ENCODE peak calls at places on chromosomes 16 and 17, in six cellular contexts. S is iPS DF 6.9, R is mammary epithelial cell, F is cardiac muscle cell, G is stomach, H is A549. Y is an unnamed sample.

GRCh38 chr16:29198231-29198630 is 208.3 kb downstream of the NPIPB11 start:
- DNase-seq in S (no peak), R (no peak), F (no peak), G (no peak), H (no peak), Y (no peak)

GRCh38 chr17:51250314-51250840 is 9.5 kb downstream of the MBTD1 start:
- DNase-seq in S (no peak), R (no peak), F (no peak), G (no peak), H (no peak), Y (no peak)

GRCh38 chr16:49639739-49640388 is 216.0 kb downstream of the ZNF423 start:
- DNase-seq in S (no peak), R (no peak), F (peak; percentile 68), G (no peak), H (no peak), Y (no peak)

GRCh38 chr17:42078396-42079042 is 19.8 kb downstream of the ZNF385C start:
- DNase-seq in S (no peak), R (no peak), F (no peak), G (no peak), H (no peak), Y (no peak)

GRCh38 chr16:68388124-68388523 is 60.2 kb downstream of the SMPD3 start:
- DNase-seq in S (no peak), R (no peak), F (no peak), G (no peak), H (no peak), Y (no peak)

GRCh38 chr17:1627219-1627986 is 1.2 kb downstream of the SLC43A2 start:
- DNase-seq in S (no peak), R (no peak), F (no peak), G (no peak), H (no peak), Y (no peak)

GRCh38 chr17:18949566-18949965 is 2.4 kb upstream of the SLC5A10 start:
- DNase-seq in S (no peak), R (no peak), F (no peak), G (no peak), H (no peak), Y (no peak)

GRCh38 chr17:19346351-19347255 is 15.9 kb downstream of the B9D1 start:
- DNase-seq in S (no peak), R (peak; percentile 35), F (no peak), G (peak; percentile 61), H (peak; percentile 94), Y (no peak)

GRCh38 chr16:5056347-5056746 is 9.4 kb downstream of the C16orf89 start:
- DNase-seq in S (no peak), R (no peak), F (peak; percentile 57), G (peak; percentile 29), H (no peak), Y (no peak)

GRCh38 chr17:56292628-56293027 is 139.4 kb downstream of the ANKFN1 start:
- DNase-seq in S (no peak), R (peak; percentile 56), F (no peak), G (no peak), H (no peak), Y (no peak)

GRCh38 chr16:67482260-67482924 is 955 bp downstream of the AGRP start:
- DNase-seq in S (no peak), R (no peak), F (no peak), G (no peak), H (no peak), Y (no peak)

GRCh38 chr16:80583466-80583865 is 42.7 kb downstream of the DYNLRB2 start:
- DNase-seq in S (no peak), R (peak; percentile 24), F (no peak), G (no peak), H (no peak), Y (no peak)

GRCh38 chr17:59601130-59601529 is 18.6 kb upstream of the CLTC start:
- DNase-seq in S (no peak), R (no peak), F (no peak), G (no peak), H (no peak), Y (no peak)

GRCh38 chr17:81033535-81034167 is 1.3 kb upstream of the BAIAP2 start:
- DNase-seq in S (no peak), R (no peak), F (no peak), G (no peak), H (no peak), Y (no peak)

GRCh38 chr16:82452002-82452741 is 174.6 kb upstream of the CDH13 start:
- DNase-seq in S (no peak), R (no peak), F (no peak), G (no peak), H (no peak), Y (no peak)

GRCh38 chr16:80804451-80805383 is at the start of gene CDYL2:
- DNase-seq in S (no peak), R (no peak), F (no peak), G (peak; percentile 65), H (peak; percentile 28), Y (no peak)

GRCh38 chr16:8391219-8391757 is 199.0 kb downstream of the TMEM114 start:
- DNase-seq in S (no peak), R (no peak), F (no peak), G (no peak), H (no peak), Y (no peak)

GRCh38 chr17:65360961-65361552 is 200.4 kb downstream of the AXIN2 start:
- DNase-seq in S (no peak), R (no peak), F (no peak), G (no peak), H (no peak), Y (no peak)

GRCh38 chr16:22614271-22614947 is 103.7 kb downstream of the NPIPB5 start:
- DNase-seq in S (no peak), R (peak; percentile 99), F (no peak), G (no peak), H (no peak), Y (peak; percentile 64)

GRCh38 chr16:30941600-30942420 is 7.1 kb upstream of the ORAI3 start:
- DNase-seq in S (no peak), R (peak; percentile 67), F (peak; percentile 77), G (peak; percentile 84), H (peak; percentile 87), Y (no peak)
- H3K27ac ChIP-seq in S (no peak overlapping the region), R (peak overlapping the region; percentile 11), F (peak overlapping the region; percentile 12), G (peak overlapping the region; percentile 51), H (peak overlapping the region; percentile 39), Y (peak overlapping the region; percentile 94)

GRCh38 chr16:27724491-27724878 is 174.5 kb downstream of the KATNIP start:
- DNase-seq in S (no peak), R (no peak), F (no peak), G (peak; percentile 45), H (no peak), Y (no peak)
- H3K27ac ChIP-seq in S (no peak overlapping the region), R (no peak overlapping the region), F (no peak overlapping the region), G (peak overlapping the region; percentile 17), H (no peak overlapping the region), Y (no peak overlapping the region)

GRCh38 chr16:51450913-51451312 is 299.8 kb upstream of the SALL1 start:
- DNase-seq in S (no peak), R (no peak), F (no peak), G (no peak), H (no peak), Y (no peak)
- H3K27ac ChIP-seq in S (no peak overlapping the region), R (no peak overlapping the region), F (no peak overlapping the region), G (no peak overlapping the region), H (no peak overlapping the region), Y (no peak overlapping the region)

GRCh38 chr16:10741844-10742243 is 1.8 kb upstream of the NUBP1 start:
- DNase-seq in S (no peak), R (no peak), F (no peak), G (peak; percentile 61), H (no peak), Y (no peak)

GRCh38 chr16:10744370-10745030 is 858 bp downstream of the NUBP1 start:
- DNase-seq in S (peak; percentile 2), R (no peak), F (no peak), G (no peak), H (peak; percentile 25), Y (no peak)

GRCh38 chr16:10740845-10741208 is 2.8 kb upstream of the NUBP1 start:
- DNase-seq in S (no peak), R (no peak), F (no peak), G (peak; percentile 2), H (no peak), Y (no peak)

GRCh38 chr16:10743610-10744369 is at the start of gene NUBP1:
- DNase-seq in S (peak; percentile 63), R (peak; percentile 98), F (peak; percentile 98), G (peak; percentile 100), H (peak; percentile 93), Y (peak; percentile 85)

GRCh38 chr16:10743227-10743609 is 424 bp upstream of the NUBP1 start:
- DNase-seq in S (no peak), R (no peak), F (no peak), G (no peak), H (peak; percentile 17), Y (no peak)
- H3K27ac ChIP-seq in S (no peak overlapping the region), R (peak overlapping the region; percentile 86), F (peak overlapping the region; percentile 98), G (peak overlapping the region; percentile 98), H (peak overlapping the region; percentile 89), Y (peak overlapping the region; percentile 80)

GRCh38 chr17:75508122-75508719 is 7.1 kb downstream of the CASKIN2 start:
- DNase-seq in S (no peak), R (no peak), F (no peak), G (no peak), H (no peak), Y (no peak)

GRCh38 chr17:75509528-75510258 is 5.6 kb downstream of the CASKIN2 start:
- DNase-seq in S (no peak), R (no peak), F (no peak), G (no peak), H (no peak), Y (no peak)

GRCh38 chr17:75506888-75507287 is 8.4 kb downstream of the CASKIN2 start:
- DNase-seq in S (no peak), R (no peak), F (no peak), G (no peak), H (no peak), Y (no peak)

GRCh38 chr17:75507712-75508111 is 7.6 kb downstream of the CASKIN2 start:
- DNase-seq in S (no peak), R (no peak), F (no peak), G (no peak), H (no peak), Y (no peak)

DNA sequence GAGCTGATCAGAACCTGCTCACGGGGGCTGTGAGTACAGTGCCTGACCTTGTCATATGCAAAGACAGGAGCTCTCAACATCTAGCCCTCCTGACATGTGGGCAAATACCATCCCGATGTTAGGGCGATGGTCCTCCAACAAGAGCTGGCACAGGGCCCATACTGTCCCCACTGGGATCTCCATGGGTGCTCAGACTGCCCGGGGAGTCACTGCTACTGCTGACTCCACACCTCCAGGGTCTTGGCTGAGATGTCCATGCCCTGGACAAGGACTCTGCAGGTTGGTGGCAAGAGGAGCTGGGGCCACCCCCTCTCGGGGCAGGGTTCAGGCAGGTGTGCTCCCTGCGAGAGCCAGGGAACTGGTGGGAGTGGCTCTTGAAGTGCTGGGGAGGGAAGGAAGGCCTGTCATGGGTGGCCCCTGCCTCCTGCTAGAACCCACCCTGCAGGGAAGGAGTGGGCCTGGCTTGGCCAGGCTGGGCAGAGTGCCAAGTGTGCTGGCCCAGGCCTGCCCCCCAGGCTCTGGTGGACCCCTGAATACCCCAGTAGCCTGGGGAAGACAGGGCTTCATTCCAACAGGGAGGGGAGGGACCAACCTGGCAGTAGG is 6.4 kb downstream of the CASKIN2 start:
- DNase-seq in S (no peak), R (no peak), F (no peak), G (no peak), H (no peak), Y (no peak)
- H3K27ac ChIP-seq in S (no peak overlapping the region), R (no peak overlapping the region), F (peak overlapping the region; percentile 51), G (peak overlapping the region; percentile 89), H (no peak overlapping the region), Y (no peak overlapping the region)